ENCODE peak calls at places on chromosomes 7 and 10, in six cellular contexts. R is GM12892, N is spleen, Z is GM12878, I is prostate gland, J is IMR-90. E is an unnamed sample.

GRCh38 chr7:55409474-55410225 is 44.5 kb downstream of the LANCL2 start:
- DNase-seq in I (no peak), J (peak), R (no peak), Z (peak), N (no peak), E (no peak)

GRCh38 chr10:44619521-44619920 is 234.6 kb upstream of the CXCL12 start:
- DNase-seq in N (no peak), Z (no peak), R (no peak), J (no peak), I (no peak), E (no peak)

GRCh38 chr10:26475448-26475847 is 37.3 kb downstream of the APBB1IP start:
- DNase-seq in I (no peak), R (no peak), Z (no peak), N (no peak), J (no peak), E (no peak)

GRCh38 chr10:21002097-21002878 is 105.2 kb upstream of the NEBL start:
- DNase-seq in N (no peak), Z (no peak), J (peak), R (no peak), I (no peak), E (peak)

GRCh38 chr7:40437936-40438634 is 303.3 kb downstream of the SUGCT start:
- DNase-seq in R (no peak), I (no peak), Z (no peak), N (no peak), J (peak), E (no peak)

GRCh38 chr7:33129806-33130153 is 416 bp downstream of the BBS9 start:
- DNase-seq in I (no peak), Z (no peak), N (no peak), R (no peak), J (no peak), E (no peak)

GRCh38 chr10:6748029-6748428 is 168.0 kb upstream of the PRKCQ start:
- DNase-seq in R (no peak), I (no peak), N (no peak), Z (no peak), J (peak), E (no peak)

GRCh38 chr7:50821457-50821977 is 38.8 kb upstream of the GRB10 start:
- DNase-seq in R (no peak), I (no peak), J (peak), Z (no peak), N (no peak), E (no peak)

GRCh38 chr7:101410743-101411476 is 48.2 kb downstream of the COL26A1 start:
- DNase-seq in I (peak), N (no peak), Z (no peak), J (no peak), R (peak), E (no peak)

GRCh38 chr7:132213583-132213982 is 362.7 kb downstream of the PLXNA4 start:
- DNase-seq in J (no peak), I (no peak), Z (no peak), R (no peak), N (no peak), E (no peak)

E was measured in LNCaP clone FGC.